ENCODE peak calls at places on chromosomes 11 and 22, in four cellular contexts. W is NCI-H510A treated with DMSO at 0.1 percent for 48 hours, L is NCI-H446, Y is GDM1. J is an unnamed sample.

GRCh38 chr22:46390652-46391301 is 55.3 kb downstream of the TRMU start:
- DNase-seq in W (peak), L (peak), Y (no peak), J (no peak)

GRCh38 chr11:35305670-35306382 is 113.5 kb downstream of the SLC1A2 start:
- DNase-seq in W (no peak), L (peak), Y (peak), J (no peak)

GRCh38 chr22:48278620-48279464 is 1516.4 kb downstream of the TBC1D22A start:
- DNase-seq in W (no peak), L (peak), Y (no peak), J (no peak)

GRCh38 chr22:23781065-23781464 is 5.7 kb upstream of the SMARCB1 start:
- DNase-seq in W (no peak), L (no peak), Y (no peak), J (no peak)

GRCh38 chr11:59867946-59868345 is 1.7 kb upstream of the TCN1 start:
- DNase-seq in W (no peak), L (no peak), Y (no peak), J (no peak)

GRCh38 chr22:49197986-49198704 is 629.5 kb downstream of the BRD1 start:
- DNase-seq in W (no peak), L (no peak), Y (no peak), J (no peak)

GRCh38 chr22:25069758-25070461 is 117.4 kb downstream of the KIAA1671 start:
- DNase-seq in W (no peak), L (no peak), Y (no peak), J (no peak)

GRCh38 chr11:106553304-106553703 is 465.0 kb downstream of the GUCY1A2 start:
- DNase-seq in W (no peak), L (no peak), Y (no peak), J (no peak)

GRCh38 chr11:110857885-110858555 is 145.8 kb upstream of the ARHGAP20 start:
- DNase-seq in W (no peak), L (no peak), Y (no peak), J (no peak)

GRCh38 chr11:110172666-110173065 is 79.5 kb downstream of the ZC3H12C start:
- DNase-seq in W (no peak), L (no peak), Y (no peak), J (no peak)

GRCh38 chr11:130156108-130157022 is 3.2 kb upstream of the ST14 start:
- DNase-seq in W (no peak), L (no peak), Y (no peak), J (no peak)

GRCh38 chr11:11841121-11841604 is 609 bp upstream of the USP47 start:
- DNase-seq in W (peak), L (peak), Y (peak), J (no peak)

GRCh38 chr11:110600322-110600721 is 111.9 kb downstream of the ARHGAP20 start:
- DNase-seq in W (no peak), L (no peak), Y (no peak), J (no peak)

GRCh38 chr11:8325905-8326304 is 62.2 kb upstream of the LMO1 start:
- DNase-seq in W (no peak), L (no peak), Y (no peak), J (no peak)

GRCh38 chr22:32649515-32650200 is 151.8 kb upstream of the TIMP3 start:
- DNase-seq in W (no peak), L (no peak), Y (peak), J (no peak)

GRCh38 chr11:88103337-88104206 is 71.7 kb downstream of the RAB38 start:
- DNase-seq in W (no peak), L (peak), Y (peak), J (peak)

GRCh38 chr22:45758603-45759002 is 87.0 kb downstream of the ATXN10 start:
- DNase-seq in W (no peak), L (no peak), Y (no peak), J (no peak)

GRCh38 chr22:17097701-17098100 is 12.9 kb downstream of the IL17RA start:
- DNase-seq in W (no peak), L (no peak), Y (no peak), J (no peak)

GRCh38 chr22:38345782-38346181 is 28.5 kb upstream of the CSNK1E start:
- DNase-seq in W (no peak), L (no peak), Y (no peak), J (no peak)

GRCh38 chr11:22521226-22521625 is 104.4 kb downstream of the FANCF start:
- DNase-seq in W (no peak), L (peak), Y (no peak), J (no peak)

GRCh38 chr11:69353696-69354544 is 60.0 kb downstream of the MYEOV start:
- DNase-seq in W (no peak), L (no peak), Y (no peak), J (no peak)

GRCh38 chr11:102914238-102915043 is 39.7 kb upstream of the MMP12 start:
- DNase-seq in W (no peak), L (no peak), Y (no peak), J (no peak)

GRCh38 chr22:37486224-37486845 is at the start of gene MFNG:
- DNase-seq in W (peak), L (no peak), Y (peak), J (peak)

GRCh38 chr11:1453611-1454386 is 32.8 kb downstream of the MOB2 start:
- DNase-seq in W (peak), L (no peak), Y (no peak), J (peak)

GRCh38 chr22:48760481-48761238 is 1067.0 kb downstream of the BRD1 start:
- DNase-seq in W (no peak), L (no peak), Y (no peak), J (no peak)

GRCh38 chr11:113894421-113894996 is 10.1 kb upstream of the HTR3B start:
- DNase-seq in W (no peak), L (no peak), Y (no peak), J (no peak)

GRCh38 chr22:19448076-19448607 is 631 bp upstream of the C22orf39 start:
- DNase-seq in W (peak), L (peak), Y (no peak), J (no peak)

GRCh38 chr11:134501406-134502152 is 89.5 kb upstream of the B3GAT1 start:
- DNase-seq in W (no peak), L (no peak), Y (no peak), J (no peak)

GRCh38 chr11:3036419-3036818 is 20.8 kb downstream of the CARS1 start:
- DNase-seq in W (no peak), L (no peak), Y (no peak), J (no peak)

GRCh38 chr11:94876645-94877445 is 96.5 kb downstream of the CWC15 start:
- DNase-seq in W (peak), L (no peak), Y (peak), J (peak)

GRCh38 chr11:74783241-74783871 is 34.7 kb downstream of the RNF169 start:
- DNase-seq in W (no peak), L (no peak), Y (peak), J (no peak)

GRCh38 chr22:47423861-47424820 is 661.7 kb downstream of the TBC1D22A start:
- DNase-seq in W (no peak), L (no peak), Y (no peak), J (no peak)

GRCh38 chr11:100929377-100929776 is 200.2 kb downstream of the PGR start:
- DNase-seq in W (no peak), L (no peak), Y (no peak), J (no peak)

GRCh38 chr11:46659908-46660307 is 40.5 kb downstream of the ARHGAP1 start:
- DNase-seq in W (no peak), L (no peak), Y (no peak), J (no peak)

GRCh38 chr11:12377824-12378593 is 638 bp downstream of the PARVA start:
- DNase-seq in W (peak), L (no peak), Y (no peak), J (no peak)

GRCh38 chr11:61630104-61630503 is 49.2 kb upstream of the SYT7 start:
- DNase-seq in W (no peak), L (no peak), Y (no peak), J (no peak)

GRCh38 chr11:73223998-73224730 is 6.1 kb downstream of the P2RY2 start:
- DNase-seq in W (no peak), L (no peak), Y (no peak), J (no peak)

GRCh38 chr11:45097721-45098493 is 48.5 kb upstream of the PRDM11 start:
- DNase-seq in W (no peak), L (peak), Y (peak), J (no peak)

GRCh38 chr11:19237381-19237780 is 3.4 kb downstream of the E2F8 start:
- DNase-seq in W (no peak), L (no peak), Y (no peak), J (no peak)

GRCh38 chr11:64251722-64251985 is 324 bp downstream of the PLCB3 start:
- DNase-seq in W (no peak), L (no peak), Y (no peak), J (no peak)